ENCODE peak calls at places on chromosome 10, in five cellular contexts. C is amniotic epithelial cell; D is fibroblast of lung; I is COLO829; K is stimulated activated CD4-positive, alpha-beta T cell treated with anti-CD3 and anti-CD28 coated beads, TNF-alpha, amount 100 ng/mL, for 1 hour. U is an unnamed sample.

GRCh38 chr10:8006274-8006999 is 48.1 kb upstream of the GATA3 start:
- DNase-seq in C (no peak), D (no peak), I (no peak), K (no peak), U (no peak)

GRCh38 chr10:61016630-61017029 is 72.6 kb upstream of the RHOBTB1 start:
- DNase-seq in C (no peak), D (no peak), I (no peak), K (no peak), U (no peak)

GRCh38 chr10:123997486-123998196 is 95.8 kb downstream of the CHST15 start:
- DNase-seq in C (peak), D (peak), I (peak), K (no peak), U (peak)

GRCh38 chr10:78375854-78376785 is 342.5 kb downstream of the RPS24 start:
- DNase-seq in C (no peak), D (no peak), I (no peak), K (no peak), U (no peak)

GRCh38 chr10:132876131-132876860 is 66.1 kb downstream of the CFAP46 start:
- DNase-seq in C (no peak), D (no peak), I (no peak), K (no peak), U (no peak)

GRCh38 chr10:77162697-77163096 is 474.9 kb downstream of the KCNMA1 start:
- DNase-seq in C (peak), D (peak), I (no peak), K (no peak), U (no peak)

GRCh38 chr10:126375299-126375698 is 13.0 kb downstream of the ADAM12 start:
- DNase-seq in C (no peak), D (no peak), I (no peak), K (no peak), U (no peak)

GRCh38 chr10:21314906-21315305 is 210.6 kb downstream of the SKIDA1 start:
- DNase-seq in C (no peak), D (no peak), I (no peak), K (no peak), U (no peak)

GRCh38 chr10:4834896-4835405 is 8.9 kb downstream of the AKR1E2 start:
- DNase-seq in C (no peak), D (no peak), I (no peak), K (no peak), U (no peak)

GRCh38 chr10:61332506-61332905 is 120.7 kb downstream of the TMEM26 start:
- DNase-seq in C (no peak), D (no peak), I (peak), K (no peak), U (no peak)

GRCh38 chr10:47035447-47036337 is 124.5 kb downstream of the PTPN20 start:
- DNase-seq in C (no peak), D (no peak), I (no peak), K (no peak), U (no peak)

GRCh38 chr10:67629461-67629971 is 66.5 kb downstream of the CTNNA3 start:
- DNase-seq in C (no peak), D (peak), I (peak), K (no peak), U (peak)

GRCh38 chr10:131083915-131084790 is 227.4 kb downstream of the TCERG1L start:
- DNase-seq in C (no peak), D (no peak), I (no peak), K (no peak), U (no peak)

GRCh38 chr10:116947838-116948529 is 57.0 kb downstream of the SHTN1 start:
- DNase-seq in C (peak), D (peak), I (peak), K (no peak), U (no peak)

GRCh38 chr10:26735435-26735834 is 37.9 kb downstream of the PDSS1 start:
- DNase-seq in C (no peak), D (no peak), I (no peak), K (no peak), U (no peak)

GRCh38 chr10:118628397-118628796 is 32.9 kb upstream of the PRLHR start:
- DNase-seq in C (no peak), D (no peak), I (no peak), K (no peak), U (no peak)

GRCh38 chr10:78570633-78571032 is 498.1 kb upstream of the ZMIZ1 start:
- DNase-seq in C (no peak), D (peak), I (no peak), K (no peak), U (no peak)

GRCh38 chr10:98855403-98856189 is 380.1 kb downstream of the HPSE2 start:
- DNase-seq in C (no peak), D (no peak), I (no peak), K (no peak), U (no peak)

GRCh38 chr10:86340176-86340990 is 26.2 kb downstream of the GRID1 start:
- DNase-seq in C (no peak), D (no peak), I (no peak), K (no peak), U (no peak)

GRCh38 chr10:16890691-16891090 is 73.5 kb upstream of the RSU1 start:
- DNase-seq in C (peak), D (no peak), I (no peak), K (no peak), U (no peak)

GRCh38 chr10:12164085-12164484 is 31.6 kb downstream of the NUDT5 start:
- DNase-seq in C (no peak), D (no peak), I (no peak), K (no peak), U (no peak)

GRCh38 chr10:90204956-90205695 is 503.7 kb downstream of the KIF20B start:
- DNase-seq in C (peak), D (peak), I (no peak), K (no peak), U (peak)

GRCh38 chr10:78139336-78139735 is 105.7 kb downstream of the RPS24 start:
- DNase-seq in C (no peak), D (no peak), I (no peak), K (no peak), U (no peak)

GRCh38 chr10:77081411-77082010 is 556.1 kb downstream of the KCNMA1 start:
- DNase-seq in C (no peak), D (no peak), I (no peak), K (no peak), U (no peak)

GRCh38 chr10:788796-789748 is 99.6 kb upstream of the DIP2C start:
- DNase-seq in C (peak), D (peak), I (no peak), K (no peak), U (peak)

GRCh38 chr10:63593576-63593975 is 72.4 kb downstream of the REEP3 start:
- DNase-seq in C (peak), D (peak), I (no peak), K (no peak), U (peak)

GRCh38 chr10:44463511-44464121 is 78.7 kb upstream of the CXCL12 start:
- DNase-seq in C (no peak), D (peak), I (no peak), K (no peak), U (peak)

GRCh38 chr10:121532465-121532864 is 65.8 kb downstream of the FGFR2 start:
- DNase-seq in C (no peak), D (no peak), I (no peak), K (no peak), U (no peak)